ENCODE peak calls at places on chromosomes 16 and 17, in four cellular contexts. O is heart right ventricle, C is tibial artery, N is BE2C. Z is an unnamed sample.

GRCh38 chr17:3983945-3984484 is 19.8 kb upstream of the ATP2A3 start:
- DNase-seq in O (peak; percentile 63), C (no peak), N (no peak), Z (no peak)

GRCh38 chr16:47983999-47984580 is 171.7 kb downstream of the ABCC12 start:
- DNase-seq in O (no peak), C (no peak), N (no peak), Z (no peak)

GRCh38 chr16:85503642-85504224 is 109.4 kb upstream of the GSE1 start:
- DNase-seq in O (no peak), C (no peak), N (no peak), Z (no peak)

GRCh38 chr17:1399679-1400512 is at the start of gene YWHAE:
- DNase-seq in O (peak; percentile 98), C (peak; percentile 97), N (peak; percentile 93), Z (peak; percentile 99)

GRCh38 chr16:27977966-27978365 is 85.5 kb downstream of the GSG1L start:
- DNase-seq in O (peak; percentile 57), C (no peak), N (no peak), Z (no peak)

GRCh38 chr17:39450051-39450450 is 1.0 kb downstream of the MED1 start:
- DNase-seq in O (no peak), C (no peak), N (no peak), Z (no peak)

GRCh38 chr17:7883781-7884386 is 4.7 kb upstream of the CHD3 start:
- DNase-seq in O (no peak), C (no peak), N (no peak), Z (no peak)

GRCh38 chr16:68512183-68512582 is 26.9 kb upstream of the ZFP90 start:
- DNase-seq in O (no peak), C (no peak), N (no peak), Z (no peak)

GRCh38 chr17:3585826-3586225 is 23.4 kb downstream of the TRPV1 start:
- DNase-seq in O (no peak), C (no peak), N (no peak), Z (no peak)

GRCh38 chr16:64964126-64964540 is 157.7 kb downstream of the CDH11 start:
- DNase-seq in O (no peak), C (no peak), N (no peak), Z (no peak)

GRCh38 chr16:82653550-82654511 is 27.1 kb downstream of the CDH13 start:
- DNase-seq in O (no peak), C (no peak), N (no peak), Z (no peak)

GRCh38 chr16:21076186-21076883 is 74.3 kb downstream of the DNAH3 start:
- DNase-seq in O (no peak), C (no peak), N (no peak), Z (no peak)

GRCh38 chr16:11669380-11670146 is 1.3 kb downstream of the SNN start:
- DNase-seq in O (peak; percentile 66), C (peak; percentile 79), N (no peak), Z (peak; percentile 85)

GRCh38 chr16:50440531-50440930 is 71.7 kb upstream of the BRD7 start:
- DNase-seq in O (no peak), C (no peak), N (no peak), Z (no peak)

GRCh38 chr17:36597866-36598777 is 3.3 kb upstream of the MRM1 start:
- DNase-seq in O (no peak), C (no peak), N (no peak), Z (no peak)

GRCh38 chr17:64611374-64611773 is 50.7 kb downstream of the SMURF2 start:
- DNase-seq in O (no peak), C (no peak), N (no peak), Z (no peak)

GRCh38 chr16:30557397-30557949 is 701 bp downstream of the ZNF764 start:
- DNase-seq in O (no peak), C (no peak), N (no peak), Z (peak; percentile 23)

GRCh38 chr16:84768061-84768797 is 51.6 kb upstream of the CRISPLD2 start:
- DNase-seq in O (no peak), C (no peak), N (no peak), Z (no peak)

GRCh38 chr17:17380156-17380925 is 77.2 kb downstream of the NT5M start:
- DNase-seq in O (no peak), C (no peak), N (no peak), Z (no peak)

GRCh38 chr16:68362952-68363846 is 52.4 kb downstream of the PRMT7 start:
- DNase-seq in O (no peak), C (no peak), N (no peak), Z (no peak)

GRCh38 chr16:67387479-67388079 is 5.7 kb downstream of the TPPP3 start:
- DNase-seq in O (no peak), C (no peak), N (no peak), Z (no peak)

GRCh38 chr17:68435876-68436842 is 21.1 kb downstream of the WIPI1 start:
- DNase-seq in O (peak; percentile 83), C (peak; percentile 68), N (peak; percentile 84), Z (peak; percentile 79)

GRCh38 chr17:44956076-44956475 is 8.5 kb upstream of the KIF18B start:
- DNase-seq in O (no peak), C (no peak), N (no peak), Z (no peak)

GRCh38 chr17:68910256-68910705 is 44.9 kb downstream of the ABCA8 start:
- DNase-seq in O (peak; percentile 20), C (peak; percentile 25), N (no peak), Z (no peak)

GRCh38 chr17:16281351-16281750 is 64.3 kb downstream of the PIGL start:
- DNase-seq in O (no peak), C (no peak), N (no peak), Z (no peak)

GRCh38 chr17:42097691-42098661 is at the start of gene ZNF385C:
- DNase-seq in O (no peak), C (no peak), N (peak; percentile 47), Z (no peak)

GRCh38 chr16:85637061-85637807 is 24.1 kb downstream of the GSE1 start:
- DNase-seq in O (no peak), C (no peak), N (no peak), Z (no peak)

GRCh38 chr17:39080416-39081179 is 70.8 kb downstream of the PLXDC1 start:
- DNase-seq in O (no peak), C (peak; percentile 62), N (peak; percentile 38), Z (peak; percentile 77)

GRCh38 chr16:27679899-27680298 is 130.0 kb downstream of the KATNIP start:
- DNase-seq in O (no peak), C (no peak), N (no peak), Z (no peak)

GRCh38 chr17:31696184-31696602 is 162.9 kb downstream of the COPRS start:
- DNase-seq in O (peak; percentile 82), C (peak; percentile 87), N (peak; percentile 86), Z (peak; percentile 92)

GRCh38 chr16:50247123-50247905 is 19.0 kb upstream of the ADCY7 start:
- DNase-seq in O (no peak), C (no peak), N (no peak), Z (no peak)

GRCh38 chr16:12191102-12191501 is 214.6 kb downstream of the SNX29 start:
- DNase-seq in O (no peak), C (no peak), N (no peak), Z (no peak)

GRCh38 chr17:81400939-81401726 is 5.9 kb downstream of the BAHCC1 start:
- DNase-seq in O (no peak), C (no peak), N (no peak), Z (peak; percentile 51)

GRCh38 chr16:51971184-51971583 is 575.8 kb downstream of the TOX3 start:
- DNase-seq in O (no peak), C (no peak), N (peak; percentile 65), Z (no peak)

DNA sequence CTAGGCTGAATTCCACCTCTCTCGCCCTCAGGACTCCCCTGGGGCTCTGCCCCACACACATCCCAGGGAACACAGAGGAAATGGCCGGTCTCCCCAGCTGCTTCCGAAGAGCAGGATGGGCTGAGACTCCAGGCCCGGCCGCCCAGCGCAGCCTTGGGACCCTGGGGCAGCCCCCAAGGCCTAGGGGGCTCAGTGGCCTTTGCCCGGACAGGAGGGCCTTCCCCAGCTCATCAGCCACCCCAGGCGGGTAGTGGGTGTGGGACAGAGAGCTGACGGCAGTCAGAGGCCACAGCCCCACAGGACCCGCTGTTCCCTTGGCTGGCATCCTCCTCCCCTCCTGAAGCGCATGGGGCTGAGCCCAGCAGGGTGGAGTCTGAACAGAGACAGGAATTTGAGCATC is 6.2 kb upstream of the CBFA2T3 start:
- DNase-seq in O (no peak), C (no peak), N (no peak), Z (no peak)
- H3K4me1 ChIP-seq in O (peaks cover 11% of the 10 kb centered on the region), C (no peaks in the 10 kb centered on the region), N (no peaks in the 10 kb centered on the region), Z (no peaks in the 10 kb centered on the region)

GRCh38 chr17:71496552-71496951 is 624.3 kb upstream of the SOX9 start:
- DNase-seq in O (no peak), C (no peak), N (no peak), Z (no peak)
- TF ChIP-seq CTCF in O (no peak), C (no peak), N (no peak), Z (no peak)

DNA sequence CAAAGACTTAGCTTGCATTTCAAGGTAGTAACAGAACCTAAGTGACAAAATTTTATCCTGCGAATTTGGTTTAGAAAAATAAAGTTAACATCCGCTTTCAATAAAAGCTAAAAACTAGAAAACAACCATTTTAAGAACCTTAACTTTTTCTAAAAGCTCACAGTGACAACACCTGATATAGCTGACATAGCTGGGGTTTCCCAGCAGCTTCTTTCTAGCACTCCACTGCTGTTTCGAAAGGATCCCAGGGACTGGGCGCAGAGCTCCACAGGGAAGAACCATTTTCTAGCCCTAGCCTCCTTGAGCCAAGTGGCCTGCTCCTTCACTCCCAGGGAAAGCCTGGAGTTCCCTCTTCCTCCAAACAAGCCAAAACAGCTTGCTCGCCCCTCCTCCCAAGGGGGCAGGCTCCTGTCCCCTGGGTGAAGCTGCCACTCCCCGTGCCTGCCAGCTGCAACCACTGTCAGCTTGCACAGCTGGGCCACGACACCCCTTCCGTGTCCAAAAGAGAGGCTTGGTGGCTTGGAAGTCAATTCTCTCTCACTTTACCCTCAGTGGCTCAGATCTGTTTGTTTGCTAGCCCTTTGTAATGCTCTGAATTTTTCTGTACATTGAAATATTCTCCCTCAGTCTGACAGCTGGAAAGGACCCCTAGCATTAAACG is 59.8 kb downstream of the CYTH1 start:
- DNase-seq in O (no peak), C (peak; percentile 46), N (peak; percentile 50), Z (no peak)
- H3K4me1 ChIP-seq in O (peaks cover 99% of the 10 kb centered on the region), C (peaks cover 51% of the 10 kb centered on the region), N (peaks cover 27% of the 10 kb centered on the region), Z (peaks cover 75% of the 10 kb centered on the region)

GRCh38 chr16:73000907-73001521 is 46.9 kb downstream of the ZFHX3 start:
- DNase-seq in O (no peak), C (no peak), N (no peak), Z (no peak)
- TF ChIP-seq CTCF in O (no peak), C (no peak), N (no peak), Z (no peak)

DNA sequence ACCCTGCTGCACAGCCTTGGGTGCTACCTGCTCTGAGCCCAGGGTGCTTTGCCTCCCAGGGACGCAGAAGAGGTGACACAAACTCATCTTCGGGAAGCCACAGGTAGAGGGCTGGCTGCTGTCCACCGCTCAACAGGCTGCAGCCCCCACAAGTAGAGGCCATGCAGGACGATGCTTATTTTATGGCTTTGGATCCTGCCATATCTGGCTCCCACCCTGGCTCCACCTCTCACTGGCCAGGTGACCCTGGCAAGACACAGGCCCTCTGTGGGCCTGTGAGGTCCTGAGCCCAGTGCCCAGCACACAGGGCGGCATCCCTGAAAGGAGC is 11.3 kb upstream of the BCAR1 start:
- DNase-seq in O (no peak), C (no peak), N (no peak), Z (no peak)
- H3K4me1 ChIP-seq in O (peaks cover 74% of the 10 kb centered on the region), C (peaks cover 86% of the 10 kb centered on the region), N (peaks cover 28% of the 10 kb centered on the region), Z (peaks cover 82% of the 10 kb centered on the region)

Z was measured in psoas muscle.